ENCODE peak calls at places on chromosomes 5 and 9, in four cellular contexts. O is NCI-H69, P is T-helper 2 cell, Z is NCI-H748 treated with DMSO at 0.1 percent for 48 hours. T is an unnamed sample.

GRCh38 chr9:136471802-136472487 is 10.9 kb downstream of the SEC16A start:
- DNase-seq in O (no peak), P (no peak), Z (no peak), T (no peak)

GRCh38 chr5:103014983-103015382 is 105.0 kb downstream of the GIN1 start:
- DNase-seq in O (no peak), P (no peak), Z (no peak), T (no peak)

GRCh38 chr9:80125731-80126264 is 554.0 kb downstream of the TLE4 start:
- DNase-seq in O (no peak), P (no peak), Z (no peak), T (no peak)

GRCh38 chr9:111803924-111804323 is 9.2 kb upstream of the SHOC1 start:
- DNase-seq in O (no peak), P (no peak), Z (no peak), T (no peak)

GRCh38 chr5:178383301-178383918 is 150.8 kb upstream of the PHYKPL start:
- DNase-seq in O (no peak), P (no peak), Z (no peak), T (no peak)

GRCh38 chr5:32339198-32339597 is 26.5 kb upstream of the MTMR12 start:
- DNase-seq in O (peak), P (no peak), Z (no peak), T (peak)

GRCh38 chr5:165497707-165498106 is 1992.3 kb downstream of the MAT2B start:
- DNase-seq in O (peak), P (no peak), Z (no peak), T (peak)

GRCh38 chr9:28093141-28093540 is 519.9 kb upstream of the C9orf72 start:
- DNase-seq in O (peak), P (no peak), Z (peak), T (no peak)

GRCh38 chr5:151155149-151155776 is 2.3 kb downstream of the ANXA6 start:
- DNase-seq in O (no peak), P (no peak), Z (no peak), T (no peak)

GRCh38 chr5:172612771-172613170 is 28.3 kb upstream of the NEURL1B start:
- DNase-seq in O (no peak), P (no peak), Z (no peak), T (no peak)

GRCh38 chr9:122377241-122378164 is 6.7 kb downstream of the PTGS1 start:
- DNase-seq in O (no peak), P (no peak), Z (no peak), T (no peak)

GRCh38 chr5:72057816-72058215 is 49.5 kb upstream of the MAP1B start:
- DNase-seq in O (no peak), P (no peak), Z (no peak), T (peak)

GRCh38 chr9:120893585-120893857 is 16.5 kb upstream of the PHF19 start:
- DNase-seq in O (peak), P (no peak), Z (no peak), T (no peak)

GRCh38 chr9:126093771-126094170 is 232.9 kb upstream of the MVB12B start:
- DNase-seq in O (no peak), P (no peak), Z (no peak), T (peak)

GRCh38 chr9:3951266-3951665 is 348.6 kb downstream of the GLIS3 start:
- DNase-seq in O (peak), P (no peak), Z (no peak), T (no peak)

GRCh38 chr9:127537014-127537413 is 75.1 kb upstream of the STXBP1 start:
- DNase-seq in O (peak), P (no peak), Z (no peak), T (peak)

GRCh38 chr5:139708877-139709586 is 60.9 kb downstream of the CXXC5 start:
- DNase-seq in O (peak), P (no peak), Z (peak), T (peak)

GRCh38 chr5:74672215-74672877 is 12.7 kb upstream of the HEXB start:
- DNase-seq in O (peak), P (no peak), Z (no peak), T (no peak)

GRCh38 chr5:143340891-143341685 is 62.4 kb downstream of the NR3C1 start:
- DNase-seq in O (no peak), P (no peak), Z (no peak), T (no peak)

GRCh38 chr5:123007771-123008170 is 28.8 kb downstream of the PPIC start:
- DNase-seq in O (no peak), P (no peak), Z (no peak), T (no peak)

GRCh38 chr9:76321185-76321828 is 72.9 kb downstream of the RFK start:
- DNase-seq in O (no peak), P (no peak), Z (no peak), T (no peak)

GRCh38 chr5:14871084-14871572 is 450 bp downstream of the ANKH start:
- DNase-seq in O (peak), P (peak), Z (no peak), T (peak)

GRCh38 chr9:118635416-118635815 is 733.8 kb downstream of the BRINP1 start:
- DNase-seq in O (no peak), P (no peak), Z (no peak), T (no peak)

GRCh38 chr5:41087461-41087860 is 16.3 kb upstream of the MROH2B start:
- DNase-seq in O (no peak), P (no peak), Z (no peak), T (no peak)

GRCh38 chr9:128286435-128286834 is 10.4 kb downstream of the SWI5 start:
- DNase-seq in O (no peak), P (no peak), Z (no peak), T (no peak)

GRCh38 chr5:142783601-142784291 is 13.6 kb downstream of the ARHGAP26 start:
- DNase-seq in O (no peak), P (peak), Z (no peak), T (no peak)

GRCh38 chr5:106940986-106941385 is 729.8 kb downstream of the EFNA5 start:
- DNase-seq in O (no peak), P (no peak), Z (no peak), T (no peak)

GRCh38 chr9:130407916-130408659 is 36.7 kb upstream of the ASS1 start:
- DNase-seq in O (no peak), P (no peak), Z (no peak), T (no peak)

GRCh38 chr5:10500669-10501068 is 59.0 kb downstream of the ROPN1L start:
- DNase-seq in O (no peak), P (no peak), Z (no peak), T (no peak)

GRCh38 chr5:73387630-73388370 is 60.8 kb downstream of the FOXD1 start:
- DNase-seq in O (no peak), P (no peak), Z (no peak), T (no peak)

GRCh38 chr5:179255527-179256228 is 89.6 kb downstream of the ADAMTS2 start:
- DNase-seq in O (no peak), P (no peak), Z (no peak), T (no peak)

GRCh38 chr9:4235951-4236804 is 63.7 kb downstream of the GLIS3 start:
- DNase-seq in O (peak), P (no peak), Z (no peak), T (no peak)

GRCh38 chr9:116141864-116142561 is 11.6 kb upstream of the PAPPA start:
- DNase-seq in O (peak), P (no peak), Z (no peak), T (peak)

GRCh38 chr5:6603643-6604042 is 29.2 kb downstream of the NSUN2 start:
- DNase-seq in O (no peak), P (no peak), Z (no peak), T (no peak)

GRCh38 chr5:158958048-158958994 is 141.4 kb downstream of the EBF1 start:
- DNase-seq in O (no peak), P (no peak), Z (no peak), T (no peak)

GRCh38 chr5:68652507-68652906 is 437.0 kb downstream of the PIK3R1 start:
- DNase-seq in O (peak), P (no peak), Z (no peak), T (no peak)

GRCh38 chr9:35035851-35036701 is 36.3 kb downstream of the VCP start:
- DNase-seq in O (no peak), P (peak), Z (no peak), T (no peak)

GRCh38 chr9:136806631-136807201 is 1.0 kb upstream of the RABL6 start:
- DNase-seq in O (no peak), P (no peak), Z (no peak), T (no peak)

GRCh38 chr9:35960029-35960655 is 2.2 kb upstream of the OR2S2 start:
- DNase-seq in O (no peak), P (no peak), Z (no peak), T (no peak)